ENCODE peak calls at places on chromosomes 5 and 9, in five cellular contexts. U is NCI-H82; P is activated CD8-positive, alpha-beta memory T cell treated with anti-CD3 and anti-CD28 coated beads for 1 hour; X is smooth muscle cell of the brain vasculature; F is stimulated activated CD8-positive, alpha-beta memory T cell treated with anti-CD3 and anti-CD28 coated beads, Interleukin-15, amount 100 ng/mL, for 4 hours. V is an unnamed sample.

GRCh38 chr5:130289132-130290088 is 385.1 kb downstream of the CHSY3 start:
- DNase-seq in X (no peak), F (no peak), U (no peak), P (no peak), V (no peak)

GRCh38 chr5:112333236-112333850 is 85.7 kb downstream of the EPB41L4A start:
- DNase-seq in X (no peak), F (no peak), P (no peak), U (no peak), V (no peak)

GRCh38 chr9:131612851-131613250 is 67.5 kb downstream of the PRRT1B start:
- DNase-seq in P (no peak), F (no peak), U (no peak), X (no peak), V (no peak)

GRCh38 chr9:5665059-5665458 is 36.2 kb downstream of the RIC1 start:
- DNase-seq in X (no peak), F (no peak), P (no peak), U (no peak), V (no peak)

GRCh38 chr5:9283021-9283420 is 262.9 kb downstream of the SEMA5A start:
- DNase-seq in X (no peak), F (no peak), P (no peak), U (no peak), V (no peak)

GRCh38 chr5:177500685-177501522 is 3.5 kb upstream of the PDLIM7 start:
- DNase-seq in F (peak), U (peak), X (peak), P (peak), V (no peak)

GRCh38 chr5:61069150-61069549 is 93.1 kb downstream of the SMIM15 start:
- DNase-seq in X (no peak), F (no peak), U (no peak), P (no peak), V (no peak)

GRCh38 chr5:34772691-34773090 is 66.3 kb upstream of the TTC23L start:
- DNase-seq in X (no peak), U (no peak), P (no peak), F (no peak), V (no peak)

GRCh38 chr5:171365351-171365750 is 22.3 kb upstream of the NPM1 start:
- DNase-seq in X (no peak), P (no peak), U (peak), F (no peak), V (no peak)

V was measured in Panc1.